ENCODE peak calls at places on chromosome 7, in seven cellular contexts. M is mesendoderm; P is neural crest cell; W is fibroblast of villous mesenchyme; B is stimulated activated CD4-positive, alpha-beta T cell treated with anti-CD3 and anti-CD28 coated beads, Interleukin-15, amount 100 ng/mL, for 48 hours; H is astrocyte of the spinal cord; C is fibroblast of the conjunctiva. E is an unnamed sample.

GRCh38 chr7:25385731-25386136 is 157.4 kb upstream of the NPVF start:
- DNase-seq in M (no peak), P (no peak), W (no peak), B (no peak), H (no peak), C (no peak), E (no peak)

GRCh38 chr7:113715981-113716870 is 202.6 kb downstream of the PPP1R3A start:
- DNase-seq in M (no peak), P (no peak), W (no peak), B (no peak), H (peak; percentile 5), C (no peak), E (no peak)

GRCh38 chr7:47375121-47375551 is 206.8 kb downstream of the TNS3 start:
- DNase-seq in M (no peak), P (no peak), W (peak; percentile 69), B (no peak), H (peak; percentile 67), C (no peak), E (no peak)

GRCh38 chr7:46811529-46811928 is 770.4 kb downstream of the TNS3 start:
- DNase-seq in M (peak; percentile 73), P (no peak), W (peak; percentile 84), B (no peak), H (peak; percentile 94), C (peak; percentile 91), E (no peak)

GRCh38 chr7:92961966-92962365 is 125.6 kb upstream of the CDK6 start:
- DNase-seq in M (no peak), P (no peak), W (no peak), B (no peak), H (no peak), C (no peak), E (no peak)

GRCh38 chr7:105013818-105014724 is at the start of gene KMT2E:
- DNase-seq in M (peak; percentile 92), P (peak; percentile 90), W (peak; percentile 81), B (peak; percentile 82), H (peak; percentile 84), C (peak; percentile 72), E (peak; percentile 96)

GRCh38 chr7:106167439-106168136 is 55.5 kb upstream of the SYPL1 start:
- DNase-seq in M (no peak), P (no peak), W (peak; percentile 68), B (no peak), H (peak; percentile 45), C (no peak), E (no peak)

GRCh38 chr7:81937091-81937490 is 167.2 kb upstream of the HGF start:
- DNase-seq in M (no peak), P (no peak), W (peak; percentile 29), B (no peak), H (no peak), C (no peak), E (no peak)

GRCh38 chr7:69395072-69395714 is 203.1 kb upstream of the AUTS2 start:
- DNase-seq in M (peak; percentile 88), P (no peak), W (peak; percentile 18), B (no peak), H (peak; percentile 97), C (peak; percentile 76), E (no peak)

GRCh38 chr7:32588657-32589056 is 93.4 kb downstream of the AVL9 start:
- DNase-seq in M (peak; percentile 36), P (no peak), W (peak; percentile 81), B (no peak), H (peak; percentile 80), C (peak; percentile 28), E (no peak)

GRCh38 chr7:149147730-149148653 is 739 bp downstream of the ZNF398 start:
- DNase-seq in M (peak; percentile 60), P (peak; percentile 45), W (peak; percentile 69), B (no peak), H (peak; percentile 48), C (no peak), E (peak; percentile 86)

GRCh38 chr7:1236831-1237701 is 4.4 kb downstream of the UNCX start:
- DNase-seq in M (no peak), P (no peak), W (no peak), B (no peak), H (no peak), C (no peak), E (no peak)

GRCh38 chr7:90459888-90460287 is 9.6 kb upstream of the PTTG1IP2 start:
- DNase-seq in M (peak; percentile 28), P (no peak), W (no peak), B (no peak), H (no peak), C (no peak), E (no peak)

GRCh38 chr7:92740713-92741126 is 95.7 kb downstream of the CDK6 start:
- DNase-seq in M (peak; percentile 86), P (no peak), W (peak; percentile 68), B (no peak), H (peak; percentile 84), C (peak; percentile 35), E (no peak)

GRCh38 chr7:21616796-21617436 is 74.1 kb downstream of the DNAH11 start:
- DNase-seq in M (peak; percentile 89), P (no peak), W (peak; percentile 49), B (no peak), H (peak; percentile 71), C (peak; percentile 20), E (no peak)

GRCh38 chr7:43014374-43014773 is 82.2 kb downstream of the MRPL32 start:
- DNase-seq in M (no peak), P (no peak), W (no peak), B (no peak), H (no peak), C (no peak), E (no peak)

GRCh38 chr7:98994046-98994944 is 116.0 kb downstream of the TRRAP start:
- DNase-seq in M (no peak), P (no peak), W (no peak), B (no peak), H (no peak), C (no peak), E (no peak)

E was measured in activated CD8-positive, alpha-beta memory T cell treated with anti-CD3 and anti-CD28 coated beads for 24 hours.